ENCODE peak calls at places on chromosomes 5 and 9, in six cellular contexts. E is neural crest cell; Y is NCI-H2081; J is T1000; T is activated T-helper 9 cell treated with anti-CD3 and anti-CD28 coated beads, Interleukin-2, amount 50 U/mL, for 16 hours; Q is AG08395. N is an unnamed sample.

GRCh38 chr9:5982352-5982751 is 33.1 kb downstream of the RANBP6 start:
- DNase-seq in E (no peak), Y (no peak), J (no peak), T (no peak), Q (no peak), N (no peak)

GRCh38 chr9:133993635-133994253 is 1.6 kb upstream of the VAV2 start:
- DNase-seq in E (no peak), Y (no peak), J (no peak), T (no peak), Q (no peak), N (no peak)

GRCh38 chr9:2427016-2427891 is 194.3 kb upstream of the VLDLR start:
- DNase-seq in E (no peak), Y (no peak), J (no peak), T (no peak), Q (no peak), N (peak)

GRCh38 chr5:11302663-11303062 is 541.6 kb upstream of the DAP start:
- DNase-seq in E (no peak), Y (no peak), J (no peak), T (no peak), Q (no peak), N (no peak)

GRCh38 chr5:98016771-98017170 is 756.7 kb upstream of the RGMB start:
- DNase-seq in E (no peak), Y (no peak), J (no peak), T (no peak), Q (peak), N (no peak)

GRCh38 chr5:150234606-150235547 is 45.0 kb downstream of the SLC6A7 start:
- DNase-seq in E (no peak), Y (no peak), J (no peak), T (no peak), Q (no peak), N (no peak)

GRCh38 chr5:37064442-37064841 is 184.7 kb downstream of the CPLANE1 start:
- DNase-seq in E (no peak), Y (no peak), J (no peak), T (no peak), Q (no peak), N (no peak)

GRCh38 chr9:35487066-35487465 is 2.8 kb upstream of the RUSC2 start:
- DNase-seq in E (no peak), Y (no peak), J (no peak), T (no peak), Q (no peak), N (no peak)

GRCh38 chr9:72524820-72525539 is 3.6 kb downstream of the TMC1 start:
- DNase-seq in E (no peak), Y (no peak), J (peak), T (peak), Q (peak), N (peak)

GRCh38 chr9:106419737-106420136 is 443.2 kb upstream of the ZNF462 start:
- DNase-seq in E (no peak), Y (no peak), J (no peak), T (no peak), Q (peak), N (peak)

GRCh38 chr9:125815568-125815967 is 68.4 kb downstream of the PBX3 start:
- DNase-seq in E (no peak), Y (no peak), J (no peak), T (no peak), Q (peak), N (peak)

GRCh38 chr5:73853091-73853490 is 227.1 kb downstream of the ARHGEF28 start:
- DNase-seq in E (no peak), Y (peak), J (peak), T (no peak), Q (peak), N (peak)

GRCh38 chr5:157578079-157578780 is 2.7 kb upstream of the ADAM19 start:
- DNase-seq in E (no peak), Y (no peak), J (no peak), T (no peak), Q (no peak), N (no peak)

GRCh38 chr5:166767858-166768257 is 1523.6 kb upstream of the WWC1 start:
- DNase-seq in E (no peak), Y (no peak), J (no peak), T (no peak), Q (no peak), N (no peak)

GRCh38 chr9:72588336-72588735 is 66.9 kb downstream of the TMC1 start:
- DNase-seq in E (no peak), Y (no peak), J (no peak), T (no peak), Q (peak), N (no peak)

GRCh38 chr9:70950270-70950669 is 171.2 kb downstream of the TRPM3 start:
- DNase-seq in E (no peak), Y (no peak), J (no peak), T (no peak), Q (no peak), N (no peak)

GRCh38 chr5:14902826-14903560 is 31.4 kb upstream of the ANKH start:
- DNase-seq in E (no peak), Y (no peak), J (no peak), T (no peak), Q (no peak), N (no peak)

GRCh38 chr9:130172858-130173461 is 756 bp downstream of the NCS1 start:
- DNase-seq in E (no peak), Y (no peak), J (no peak), T (peak), Q (peak), N (peak)

GRCh38 chr5:151497391-151498002 is 50.1 kb downstream of the SLC36A1 start:
- DNase-seq in E (no peak), Y (no peak), J (no peak), T (no peak), Q (no peak), N (no peak)

GRCh38 chr9:25864509-25864908 is 186.3 kb upstream of the TUSC1 start:
- DNase-seq in E (no peak), Y (no peak), J (no peak), T (no peak), Q (no peak), N (peak)

GRCh38 chr9:20618361-20618799 is 3.9 kb downstream of the MLLT3 start:
- DNase-seq in E (no peak), Y (peak), J (no peak), T (no peak), Q (no peak), N (peak)

GRCh38 chr9:96612105-96612965 is 7.3 kb downstream of the CDC14B start:
- DNase-seq in E (peak), Y (peak), J (peak), T (no peak), Q (peak), N (peak)

GRCh38 chr5:150469718-150470470 is 20.4 kb upstream of the RPS14 start:
- DNase-seq in E (no peak), Y (no peak), J (peak), T (no peak), Q (peak), N (peak)

GRCh38 chr9:71685394-71685793 is 82.9 kb downstream of the CEMIP2 start:
- DNase-seq in E (no peak), Y (no peak), J (no peak), T (no peak), Q (no peak), N (peak)

GRCh38 chr5:114360816-114361723 is 800 bp upstream of the KCNN2 start:
- DNase-seq in E (peak), Y (peak), J (no peak), T (no peak), Q (no peak), N (no peak)

GRCh38 chr5:58235279-58235678 is 224.6 kb downstream of the PLK2 start:
- DNase-seq in E (no peak), Y (no peak), J (no peak), T (no peak), Q (peak), N (no peak)

GRCh38 chr5:145797336-145797735 is 37.8 kb downstream of the PRELID2 start:
- DNase-seq in E (no peak), Y (no peak), J (no peak), T (no peak), Q (no peak), N (peak)

GRCh38 chr9:132037470-132037869 is 42.2 kb downstream of the MED27 start:
- DNase-seq in E (no peak), Y (peak), J (no peak), T (no peak), Q (no peak), N (no peak)

GRCh38 chr5:94276056-94276455 is 342.3 kb downstream of the KIAA0825 start:
- DNase-seq in E (no peak), Y (no peak), J (no peak), T (no peak), Q (no peak), N (no peak)

N was measured in HT1080.